ENCODE peak calls at places on chromosomes 2 and 18, in four cellular contexts. G is A549, L is HepG2, W is SK-N-SH. C is an unnamed sample.

GRCh38 chr2:66446178-66446860 is 11.4 kb downstream of the MEIS1 start:
- DNase-seq in G (no peak), L (no peak), W (no peak), C (peak; percentile 72)

GRCh38 chr18:56748698-56749268 is 97.6 kb downstream of the WDR7 start:
- DNase-seq in G (peak; percentile 7), L (peak; percentile 18), W (peak; percentile 43), C (no peak)

GRCh38 chr2:238138331-238139102 is at the start of gene KLHL30:
- DNase-seq in G (no peak), L (no peak), W (no peak), C (no peak)

GRCh38 chr2:144771348-144771747 is 251.4 kb upstream of the ZEB2 start:
- DNase-seq in G (no peak), L (no peak), W (no peak), C (no peak)

GRCh38 chr18:75341267-75341666 is 86.2 kb downstream of the SMIM21 start:
- DNase-seq in G (no peak), L (no peak), W (no peak), C (no peak)

GRCh38 chr2:88875749-88876148 is 184.3 kb downstream of the RPIA start:
- DNase-seq in G (no peak), L (no peak), W (no peak), C (no peak)

GRCh38 chr2:31234690-31235503 is 945 bp downstream of the EHD3 start:
- DNase-seq in G (no peak), L (no peak), W (peak; percentile 48), C (no peak)

GRCh38 chr2:30807249-30807648 is at the start of gene CAPN13:
- DNase-seq in G (no peak), L (no peak), W (no peak), C (peak; percentile 15)

GRCh38 chr2:168685619-168686453 is 116.6 kb upstream of the NOSTRIN start:
- DNase-seq in G (no peak), L (no peak), W (peak; percentile 37), C (no peak)

GRCh38 chr18:12307251-12307736 is 747 bp upstream of the TUBB6 start:
- DNase-seq in G (no peak), L (no peak), W (peak; percentile 50), C (no peak)

GRCh38 chr18:13612111-13612997 is 114.0 kb downstream of the FAM210A start:
- DNase-seq in G (no peak), L (no peak), W (peak; percentile 67), C (no peak)

GRCh38 chr2:29405266-29405665 is 290.1 kb downstream of the CLIP4 start:
- DNase-seq in G (no peak), L (no peak), W (no peak), C (no peak)

GRCh38 chr2:236565879-236566402 is 3.7 kb upstream of the ACKR3 start:
- DNase-seq in G (no peak), L (no peak), W (no peak), C (no peak)

GRCh38 chr2:143263045-143263625 is 133.9 kb downstream of the ARHGAP15 start:
- DNase-seq in G (no peak), L (no peak), W (no peak), C (no peak)

GRCh38 chr2:172311921-172312345 is 115.5 kb upstream of the ITGA6 start:
- DNase-seq in G (no peak), L (no peak), W (no peak), C (no peak)

GRCh38 chr18:74963820-74964446 is 245.0 kb downstream of the PTGR3 start:
- DNase-seq in G (no peak), L (peak; percentile 48), W (peak; percentile 36), C (peak; percentile 10)

GRCh38 chr2:64192080-64192479 is 47.9 kb upstream of the PELI1 start:
- DNase-seq in G (no peak), L (no peak), W (no peak), C (no peak)

GRCh38 chr18:60377778-60378469 is 5.3 kb upstream of the MC4R start:
- DNase-seq in G (no peak), L (no peak), W (no peak), C (no peak)

GRCh38 chr2:18219676-18220075 is 340.8 kb downstream of the RDH14 start:
- DNase-seq in G (no peak), L (no peak), W (no peak), C (no peak)

GRCh38 chr2:118841828-118842461 is 5.5 kb downstream of the EN1 start:
- DNase-seq in G (no peak), L (no peak), W (peak; percentile 48), C (no peak)

GRCh38 chr18:23133860-23134779 is 1.2 kb upstream of the CABLES1 start:
- DNase-seq in G (peak; percentile 70), L (peak; percentile 91), W (peak; percentile 48), C (peak; percentile 63)

GRCh38 chr2:32711219-32711618 is 83.4 kb downstream of the TTC27 start:
- DNase-seq in G (no peak), L (no peak), W (no peak), C (no peak)

GRCh38 chr2:38685116-38685735 is 19.3 kb downstream of the GALM start:
- DNase-seq in G (peak; percentile 89), L (peak; percentile 87), W (no peak), C (no peak)

GRCh38 chr2:69477627-69478026 is 40.4 kb upstream of the NFU1 start:
- DNase-seq in G (no peak), L (no peak), W (no peak), C (no peak)

GRCh38 chr2:228048838-228049490 is 132.5 kb downstream of the SPHKAP start:
- DNase-seq in G (peak; percentile 41), L (peak; percentile 49), W (peak; percentile 28), C (peak; percentile 31)

GRCh38 chr2:71348302-71348701 is 16.7 kb downstream of the ZNF638 start:
- DNase-seq in G (no peak), L (peak; percentile 16), W (no peak), C (no peak)

GRCh38 chr2:241304039-241304670 is 11.3 kb downstream of the HDLBP start:
- DNase-seq in G (no peak), L (no peak), W (peak; percentile 55), C (no peak)

GRCh38 chr2:233331536-233331935 is 22.8 kb upstream of the DGKD start:
- DNase-seq in G (no peak), L (no peak), W (no peak), C (no peak)

GRCh38 chr2:161586517-161587167 is 37.6 kb upstream of the SLC4A10 start:
- DNase-seq in G (peak; percentile 7), L (peak; percentile 22), W (peak; percentile 27), C (no peak)

GRCh38 chr18:75211002-75211621 is 515 bp downstream of the TSHZ1 start:
- DNase-seq in G (no peak), L (peak; percentile 19), W (no peak), C (no peak)

GRCh38 chr2:96985181-96985580 is 1.2 kb downstream of the FAM178B start:
- DNase-seq in G (no peak), L (no peak), W (no peak), C (peak; percentile 61)

GRCh38 chr2:227164745-227165350 is 424 bp downstream of the COL4A3 start:
- DNase-seq in G (peak; percentile 46), L (no peak), W (peak; percentile 28), C (no peak)

GRCh38 chr2:83756219-83756618 is 702.9 kb downstream of the SUCLG1 start:
- DNase-seq in G (no peak), L (no peak), W (no peak), C (no peak)

GRCh38 chr18:11981633-11982366 is 493 bp downstream of the IMPA2 start:
- DNase-seq in G (peak; percentile 35), L (peak; percentile 92), W (no peak), C (no peak)

GRCh38 chr2:37645363-37645762 is 26.1 kb downstream of the CDC42EP3 start:
- DNase-seq in G (no peak), L (no peak), W (no peak), C (no peak)

GRCh38 chr2:128309341-128310093 is 9.2 kb downstream of the HS6ST1 start:
- DNase-seq in G (no peak), L (peak; percentile 97), W (peak; percentile 77), C (no peak)

GRCh38 chr2:128308889-128309288 is 9.8 kb downstream of the HS6ST1 start:
- DNase-seq in G (no peak), L (no peak), W (no peak), C (no peak)

GRCh38 chr2:128306931-128307460 is 11.7 kb downstream of the HS6ST1 start:
- DNase-seq in G (no peak), L (no peak), W (no peak), C (no peak)

GRCh38 chr2:128307595-128307994 is 11.1 kb downstream of the HS6ST1 start:
- DNase-seq in G (no peak), L (no peak), W (no peak), C (no peak)

DNA sequence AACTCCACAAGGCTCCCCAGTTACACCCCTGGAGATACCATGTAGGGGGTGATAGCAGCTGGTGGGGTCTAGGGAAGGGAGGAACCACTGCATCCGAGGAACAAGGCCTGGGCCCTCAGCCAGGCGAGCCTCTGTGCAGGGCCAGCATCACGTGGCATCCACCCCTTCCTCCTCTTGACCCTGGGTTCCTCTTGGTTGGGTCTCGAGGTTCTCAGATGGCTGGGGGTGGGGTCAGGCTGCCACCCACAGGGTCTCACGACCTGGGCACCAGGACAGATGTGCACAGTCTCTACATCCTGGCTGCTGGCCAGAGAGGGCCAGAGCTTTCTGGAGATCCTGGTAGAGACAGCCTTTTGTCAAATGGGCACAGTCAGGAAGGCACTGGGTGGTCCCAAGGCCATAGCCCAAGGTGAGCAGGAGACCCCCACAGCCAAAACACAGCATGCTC is 10.4 kb downstream of the HS6ST1 start:
- DNase-seq in G (no peak), L (no peak), W (no peak), C (no peak)
- TF ChIP-seq RAD21 in G (no peak), L (no peak), W (no peak), C (no peak)

GRCh38 chr2:10788855-10789254 is 23.7 kb downstream of the PDIA6 start:
- DNase-seq in G (no peak), L (no peak), W (no peak), C (no peak)
- TF ChIP-seq RAD21 in G (no peak), L (no peak), W (no peak), C (no peak)

DNA sequence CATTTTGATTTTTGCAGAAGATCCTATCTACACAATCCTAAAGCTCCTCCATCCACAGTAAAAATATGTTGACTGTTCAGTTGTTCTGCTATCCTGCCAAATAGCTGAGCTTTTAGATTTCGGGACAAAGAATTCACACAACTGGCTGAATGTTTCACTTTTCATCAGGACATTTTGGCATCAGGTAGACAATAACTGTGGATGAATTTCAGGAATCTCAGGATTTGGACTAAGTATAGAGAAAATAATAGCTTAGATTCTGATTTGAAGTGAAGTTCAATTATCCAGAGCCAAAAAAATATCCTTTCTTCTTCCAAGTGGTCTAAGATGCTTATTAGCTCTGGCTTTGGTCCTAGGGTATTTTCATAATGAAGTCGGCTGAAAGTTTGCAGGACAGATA is 16.0 kb downstream of the KCNE4 start:
- DNase-seq in G (no peak), L (no peak), W (no peak), C (no peak)
- TF ChIP-seq RAD21 in G (no peak), L (no peak), W (no peak), C (no peak)

GRCh38 chr18:39624934-39625333 is 2059.3 kb upstream of the CELF4 start:
- DNase-seq in G (no peak), L (no peak), W (no peak), C (no peak)
- TF ChIP-seq RAD21 in G (no peak), L (no peak), W (no peak), C (no peak)

C was measured in H1.